ENCODE peak calls at places on chromosomes 11 and 22, in ten cellular contexts. C is stimulated activated CD4-positive, alpha-beta T cell treated with anti-CD3 and anti-CD28 coated beads, Interleukin-15, amount 100 ng/mL, for 1 hour; R is HEK293T; G is caudate nucleus; B is left cardiac atrium; N is B cell; S is fibroblast of the aortic adventitia; J is NCI-H2107; Z is neural progenitor cell; O is M059J. Q is an unnamed sample.

GRCh38 chr22:27124336-27125023 is 467.1 kb downstream of the MIAT start:
- DNase-seq in C (no peak), R (no peak), G (no peak), B (peak), N (no peak), S (peak), J (no peak), Z (no peak), O (peak), Q (no peak)

GRCh38 chr22:41683616-41684015 is 5.1 kb downstream of the SNU13 start:
- DNase-seq in C (no peak), R (no peak), G (no peak), B (no peak), N (no peak), S (no peak), J (no peak), Z (no peak), O (peak), Q (no peak)

GRCh38 chr11:78920329-78920728 is 345.7 kb upstream of the NARS2 start:
- DNase-seq in C (no peak), R (no peak), G (no peak), B (no peak), N (no peak), S (no peak), J (no peak), Z (no peak), O (no peak), Q (no peak)

GRCh38 chr11:63944987-63945386 is 6.2 kb downstream of the NAA40 start:
- DNase-seq in C (no peak), R (no peak), G (no peak), B (peak), N (no peak), S (peak), J (no peak), Z (no peak), O (no peak), Q (peak)

GRCh38 chr22:24440718-24441405 is 13.5 kb downstream of the ADORA2A start:
- DNase-seq in C (no peak), R (no peak), G (no peak), B (no peak), N (peak), S (no peak), J (no peak), Z (no peak), O (no peak), Q (no peak)

GRCh38 chr11:19715373-19715772 is 2.7 kb downstream of the NAV2 start:
- DNase-seq in C (no peak), R (no peak), G (no peak), B (no peak), N (no peak), S (peak), J (no peak), Z (no peak), O (peak), Q (peak)

GRCh38 chr11:8593935-8594909 is at the start of gene STK33:
- DNase-seq in C (no peak), R (peak), G (no peak), B (peak), N (peak), S (no peak), J (peak), Z (peak), O (peak), Q (no peak)

GRCh38 chr11:112270551-112271180 is 10.0 kb upstream of the PLET1 start:
- DNase-seq in C (no peak), R (no peak), G (no peak), B (no peak), N (no peak), S (no peak), J (no peak), Z (no peak), O (no peak), Q (no peak)

GRCh38 chr11:72379384-72380131 is 54.8 kb downstream of the CLPB start:
- DNase-seq in C (no peak), R (no peak), G (no peak), B (no peak), N (no peak), S (no peak), J (no peak), Z (no peak), O (no peak), Q (no peak)

GRCh38 chr11:66883021-66883968 is 26.4 kb downstream of the LRFN4 start:
- DNase-seq in C (peak), R (peak), G (no peak), B (peak), N (peak), S (peak), J (peak), Z (peak), O (peak), Q (peak)

GRCh38 chr22:42863349-42863911 is 6.4 kb upstream of the ARFGAP3 start:
- DNase-seq in C (no peak), R (no peak), G (no peak), B (no peak), N (no peak), S (peak), J (no peak), Z (no peak), O (peak), Q (peak)

GRCh38 chr11:111387318-111387863 is 8.3 kb upstream of the POU2AF1 start:
- DNase-seq in C (no peak), R (no peak), G (no peak), B (no peak), N (no peak), S (no peak), J (peak), Z (no peak), O (peak), Q (no peak)

GRCh38 chr11:69826773-69827172 is 7.6 kb upstream of the FGF3 start:
- DNase-seq in C (no peak), R (no peak), G (no peak), B (no peak), N (no peak), S (no peak), J (no peak), Z (no peak), O (no peak), Q (no peak)

GRCh38 chr11:75776546-75776945 is 8.0 kb downstream of the DGAT2 start:
- DNase-seq in C (no peak), R (no peak), G (no peak), B (no peak), N (no peak), S (no peak), J (no peak), Z (no peak), O (no peak), Q (no peak)

GRCh38 chr11:12922980-12923507 is 86.1 kb upstream of the RASSF10 start:
- DNase-seq in C (no peak), R (no peak), G (no peak), B (no peak), N (no peak), S (peak), J (no peak), Z (no peak), O (no peak), Q (peak)

GRCh38 chr11:86167499-86168161 is 76.9 kb upstream of the EED start:
- DNase-seq in C (no peak), R (no peak), G (no peak), B (no peak), N (no peak), S (peak), J (no peak), Z (no peak), O (no peak), Q (peak)

GRCh38 chr22:43561421-43562178 is 149.8 kb downstream of the MPPED1 start:
- DNase-seq in C (no peak), R (no peak), G (no peak), B (no peak), N (no peak), S (no peak), J (no peak), Z (no peak), O (no peak), Q (no peak)

GRCh38 chr22:50102946-50103345 is 13.1 kb downstream of the MOV10L1 start:
- DNase-seq in C (no peak), R (peak), G (no peak), B (no peak), N (peak), S (no peak), J (no peak), Z (no peak), O (no peak), Q (no peak)

GRCh38 chr11:134069426-134069921 is 602 bp downstream of the JAM3 start:
- DNase-seq in C (no peak), R (peak), G (no peak), B (peak), N (no peak), S (no peak), J (no peak), Z (peak), O (no peak), Q (peak)

Q was measured in cardiac fibroblast.